ENCODE peak calls at places on chromosomes 12 and 14, in six cellular contexts. P is AG08396; K is activated T-helper 1 cell treated with anti-CD3 and anti-CD28 coated beads, Interleukin-2, amount 50 U/mL, for 16 hours; D is PC-3; I is NCI-H774; W is neural progenitor cell. M is an unnamed sample.

GRCh38 chr12:42180990-42181611 is 36.4 kb upstream of the GXYLT1 start:
- DNase-seq in P (no peak), K (no peak), D (no peak), I (no peak), W (no peak), M (no peak)

GRCh38 chr14:98953544-98954346 is 318.3 kb downstream of the BCL11B start:
- DNase-seq in P (peak), K (no peak), D (no peak), I (no peak), W (no peak), M (no peak)

GRCh38 chr12:49094104-49094948 is at the start of gene DHH:
- DNase-seq in P (peak), K (no peak), D (peak), I (peak), W (peak), M (peak)

GRCh38 chr12:80692114-80692513 is 15.3 kb upstream of the MYF6 start:
- DNase-seq in P (no peak), K (no peak), D (no peak), I (no peak), W (no peak), M (no peak)

GRCh38 chr12:1936406-1937320 is 18.2 kb upstream of the CACNA2D4 start:
- DNase-seq in P (peak), K (no peak), D (peak), I (peak), W (no peak), M (peak)

GRCh38 chr14:25896777-25897176 is 701.1 kb downstream of the NOVA1 start:
- DNase-seq in P (no peak), K (no peak), D (no peak), I (no peak), W (no peak), M (no peak)

GRCh38 chr12:104137175-104137901 is 672 bp downstream of the NFYB start:
- DNase-seq in P (peak), K (peak), D (peak), I (peak), W (peak), M (peak)

GRCh38 chr12:581746-582145 is 81.5 kb downstream of the NINJ2 start:
- DNase-seq in P (no peak), K (no peak), D (no peak), I (no peak), W (no peak), M (no peak)

GRCh38 chr12:27780612-27781408 is 774 bp upstream of the MANSC4 start:
- DNase-seq in P (peak), K (peak), D (peak), I (no peak), W (peak), M (peak)

GRCh38 chr12:106192659-106193403 is 54.1 kb upstream of the NUAK1 start:
- DNase-seq in P (no peak), K (no peak), D (no peak), I (no peak), W (no peak), M (no peak)

GRCh38 chr14:101113108-101113612 is 209.6 kb upstream of the RTL1 start:
- DNase-seq in P (no peak), K (no peak), D (no peak), I (no peak), W (no peak), M (no peak)

GRCh38 chr14:100446572-100446971 is 123.4 kb downstream of the SLC25A47 start:
- DNase-seq in P (no peak), K (no peak), D (no peak), I (no peak), W (peak), M (peak)

GRCh38 chr12:85657251-85657650 is 179.0 kb downstream of the RASSF9 start:
- DNase-seq in P (no peak), K (no peak), D (no peak), I (no peak), W (no peak), M (no peak)

GRCh38 chr12:124411953-124412645 is 117.2 kb downstream of the RFLNA start:
- DNase-seq in P (no peak), K (no peak), D (no peak), I (no peak), W (no peak), M (no peak)

GRCh38 chr12:11882301-11883019 is 188.3 kb upstream of the BCL2L14 start:
- DNase-seq in P (no peak), K (no peak), D (peak), I (no peak), W (no peak), M (no peak)

GRCh38 chr14:75289840-75290388 is 11.3 kb downstream of the FOS start:
- DNase-seq in P (no peak), K (no peak), D (no peak), I (no peak), W (no peak), M (no peak)

GRCh38 chr14:87916103-87916885 is 76.7 kb downstream of the GALC start:
- DNase-seq in P (no peak), K (no peak), D (no peak), I (no peak), W (no peak), M (no peak)

GRCh38 chr14:91890291-91890749 is 23.0 kb upstream of the TC2N start:
- DNase-seq in P (no peak), K (no peak), D (no peak), I (no peak), W (no peak), M (no peak)

GRCh38 chr12:5379737-5380496 is 52.0 kb upstream of the NTF3 start:
- DNase-seq in P (no peak), K (no peak), D (peak), I (no peak), W (no peak), M (no peak)

GRCh38 chr14:83607682-83608081 is 1922.3 kb upstream of the FLRT2 start:
- DNase-seq in P (no peak), K (no peak), D (no peak), I (no peak), W (no peak), M (no peak)

GRCh38 chr14:79629891-79630560 is 581.3 kb downstream of the DIO2 start:
- DNase-seq in P (no peak), K (no peak), D (no peak), I (no peak), W (no peak), M (no peak)

GRCh38 chr12:111766608-111767361 is at the start of gene ALDH2:
- DNase-seq in P (peak), K (no peak), D (no peak), I (peak), W (peak), M (peak)

M was measured in NCI-H1105.